ENCODE peak calls at places on chromosomes 5 and 9, in ten cellular contexts. V is SJSA1; U is CD8-positive, alpha-beta T cell; O is fibroblast of the aortic adventitia; H is fibroblast of pulmonary artery; D is epithelial cell of esophagus; B is NCI-H1105 treated with DMSO at 0.1 percent for 48 hours; Z is nucleus accumbens; J is body of pancreas; K is A549. R is an unnamed sample.

GRCh38 chr5:127299678-127300077 is 9.1 kb downstream of the MEGF10 start:
- DNase-seq in V (no peak), U (no peak), O (no peak), H (no peak), D (no peak), B (no peak), Z (peak; percentile 11), J (no peak), K (no peak), R (no peak)

GRCh38 chr5:95533106-95533505 is 21.7 kb downstream of the SKIC3 start:
- DNase-seq in V (no peak), U (no peak), O (no peak), H (no peak), D (no peak), B (no peak), Z (no peak), J (no peak), K (no peak), R (peak; percentile 24)

GRCh38 chr5:11650936-11651335 is 253.3 kb downstream of the CTNND2 start:
- DNase-seq in V (no peak), U (no peak), O (no peak), H (no peak), D (no peak), B (no peak), Z (no peak), J (no peak), K (no peak), R (no peak)

GRCh38 chr9:12094051-12094450 is 599.1 kb upstream of the TYRP1 start:
- DNase-seq in V (no peak), U (no peak), O (no peak), H (no peak), D (peak; percentile 25), B (no peak), Z (no peak), J (no peak), K (no peak), R (no peak)

GRCh38 chr9:37998881-37999311 is 70.1 kb downstream of the SHB start:
- DNase-seq in V (no peak), U (no peak), O (no peak), H (no peak), D (peak; percentile 40), B (no peak), Z (peak; percentile 27), J (peak; percentile 37), K (no peak), R (no peak)

GRCh38 chr5:1795931-1796330 is 3.7 kb downstream of the MRPL36 start:
- DNase-seq in V (no peak), U (no peak), O (no peak), H (no peak), D (no peak), B (no peak), Z (no peak), J (no peak), K (no peak), R (no peak)

GRCh38 chr5:44532981-44533380 is 143.8 kb upstream of the FGF10 start:
- DNase-seq in V (no peak), U (no peak), O (no peak), H (no peak), D (no peak), B (no peak), Z (no peak), J (no peak), K (no peak), R (peak; percentile 73)

GRCh38 chr5:160088805-160089204 is 30.4 kb downstream of the PWWP2A start:
- DNase-seq in V (no peak), U (no peak), O (no peak), H (no peak), D (no peak), B (no peak), Z (no peak), J (no peak), K (no peak), R (no peak)

GRCh38 chr9:129287595-129288305 is 109.7 kb upstream of the IER5L start:
- DNase-seq in V (no peak), U (no peak), O (no peak), H (no peak), D (no peak), B (no peak), Z (no peak), J (no peak), K (no peak), R (no peak)

GRCh38 chr9:134618823-134619454 is 22.7 kb upstream of the COL5A1 start:
- DNase-seq in V (no peak), U (no peak), O (no peak), H (no peak), D (no peak), B (no peak), Z (no peak), J (no peak), K (no peak), R (no peak)

GRCh38 chr9:27638716-27639115 is 65.4 kb upstream of the C9orf72 start:
- DNase-seq in V (no peak), U (no peak), O (peak; percentile 8), H (peak; percentile 1), D (peak; percentile 87), B (no peak), Z (no peak), J (no peak), K (no peak), R (no peak)

GRCh38 chr5:116011046-116011445 is 21.2 kb upstream of the ARL14EPL start:
- DNase-seq in V (no peak), U (no peak), O (peak; percentile 45), H (no peak), D (no peak), B (no peak), Z (no peak), J (no peak), K (no peak), R (peak; percentile 8)

GRCh38 chr5:1278656-1279442 is 16.0 kb downstream of the TERT start:
- DNase-seq in V (no peak), U (no peak), O (no peak), H (no peak), D (no peak), B (no peak), Z (no peak), J (no peak), K (no peak), R (no peak)

GRCh38 chr5:154356256-154356655 is 89.5 kb upstream of the SAP30L start:
- DNase-seq in V (no peak), U (no peak), O (peak; percentile 59), H (peak; percentile 47), D (peak; percentile 55), B (no peak), Z (no peak), J (no peak), K (no peak), R (peak; percentile 44)

GRCh38 chr5:132428811-132429440 is 59.4 kb downstream of the SLC22A5 start:
- DNase-seq in V (peak; percentile 77), U (no peak), O (peak; percentile 53), H (peak; percentile 65), D (peak; percentile 46), B (no peak), Z (no peak), J (no peak), K (no peak), R (peak; percentile 84)

GRCh38 chr5:57111993-57112392 is 61.9 kb upstream of the GPBP1 start:
- DNase-seq in V (no peak), U (no peak), O (no peak), H (no peak), D (no peak), B (no peak), Z (no peak), J (no peak), K (no peak), R (no peak)

GRCh38 chr5:149737355-149737754 is 7.2 kb downstream of the PPARGC1B start:
- DNase-seq in V (no peak), U (no peak), O (no peak), H (no peak), D (no peak), B (no peak), Z (no peak), J (no peak), K (no peak), R (no peak)

GRCh38 chr5:148491793-148492184 is 108.0 kb downstream of the FBXO38 start:
- DNase-seq in V (no peak), U (no peak), O (no peak), H (no peak), D (no peak), B (no peak), Z (no peak), J (no peak), K (no peak), R (no peak)